ENCODE peak calls at places on chromosomes 3 and 15, in seven cellular contexts. X is right lobe of liver, H is GM12865, B is PC-3, C is cardiac fibroblast, T is BJ, G is HFFc6. K is an unnamed sample.

GRCh38 chr3:157606392-157607197 is 103.4 kb upstream of the VEPH1 start:
- DNase-seq in X (peak; percentile 61), H (peak; percentile 68), G (peak; percentile 66), B (peak; percentile 90), C (peak; percentile 77), T (no peak), K (peak; percentile 47)

GRCh38 chr3:42640771-42641370 is 12.6 kb upstream of the ZBTB47 start:
- DNase-seq in T (no peak), C (no peak), G (no peak), X (no peak), H (no peak), B (no peak), K (no peak)

GRCh38 chr3:127747751-127748521 is 74.4 kb downstream of the MGLL start:
- DNase-seq in C (peak; percentile 80), B (peak; percentile 92), T (peak; percentile 84), H (no peak), X (no peak), G (peak; percentile 97), K (no peak)

GRCh38 chr3:182621435-182622240 is 171.7 kb upstream of the ATP11B start:
- DNase-seq in C (no peak), G (no peak), B (peak; percentile 50), X (no peak), T (no peak), H (no peak), K (no peak)

GRCh38 chr3:99542771-99543518 is 95.4 kb upstream of the COL8A1 start:
- DNase-seq in T (no peak), C (no peak), X (no peak), H (peak; percentile 26), B (peak; percentile 87), G (no peak), K (no peak)

GRCh38 chr3:14822875-14823807 is 4.4 kb downstream of the FGD5 start:
- DNase-seq in H (no peak), G (no peak), X (no peak), T (no peak), B (no peak), C (peak; percentile 20), K (no peak)

GRCh38 chr15:73291441-73291840 is 77.3 kb downstream of the HCN4 start:
- DNase-seq in G (no peak), H (no peak), T (no peak), X (no peak), C (no peak), B (no peak), K (no peak)

GRCh38 chr15:90191795-90192494 is 9.2 kb upstream of the SEMA4B start:
- DNase-seq in B (no peak), C (peak; percentile 84), T (no peak), H (peak; percentile 81), X (peak; percentile 98), G (no peak), K (no peak)

GRCh38 chr3:151379083-151379734 is 5.3 kb downstream of the P2RY12 start:
- DNase-seq in G (no peak), X (no peak), B (peak; percentile 57), T (no peak), H (peak; percentile 47), C (peak; percentile 48), K (no peak)

GRCh38 chr3:120567370-120568197 is 28.6 kb upstream of the NDUFB4 start:
- DNase-seq in G (peak; percentile 69), C (peak; percentile 65), T (no peak), H (no peak), X (no peak), B (peak; percentile 70), K (no peak)

DNA sequence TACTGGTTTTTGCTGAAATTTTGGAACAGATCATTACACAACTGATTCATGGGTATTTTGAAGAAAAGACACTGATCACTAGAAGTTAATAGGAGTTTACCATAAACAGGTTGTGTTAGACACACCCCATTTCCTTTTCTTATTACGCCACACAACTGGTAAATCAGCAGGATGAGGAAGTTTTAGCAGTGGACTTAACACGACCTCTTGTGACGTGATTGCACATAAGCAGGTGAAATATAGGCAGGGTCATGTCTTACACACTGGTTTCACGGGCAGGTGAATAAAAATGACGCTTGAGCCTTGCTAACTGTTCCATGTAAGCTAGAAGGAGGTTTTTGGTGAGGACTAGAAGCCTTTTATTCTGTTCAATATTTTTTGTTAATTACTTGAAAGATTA is 27.1 kb upstream of the TPRG1 start:
- DNase-seq in T (no peak), C (peak; percentile 60), H (peak; percentile 22), X (no peak), G (no peak), B (peak; percentile 56), K (no peak)
- TF ChIP-seq CTCF in T (no peak), C (peak; percentile 19), H (peak; percentile 8), X (no peak), G (peak; percentile 33), B (peak; percentile 49), K (peak; percentile 42)

DNA sequence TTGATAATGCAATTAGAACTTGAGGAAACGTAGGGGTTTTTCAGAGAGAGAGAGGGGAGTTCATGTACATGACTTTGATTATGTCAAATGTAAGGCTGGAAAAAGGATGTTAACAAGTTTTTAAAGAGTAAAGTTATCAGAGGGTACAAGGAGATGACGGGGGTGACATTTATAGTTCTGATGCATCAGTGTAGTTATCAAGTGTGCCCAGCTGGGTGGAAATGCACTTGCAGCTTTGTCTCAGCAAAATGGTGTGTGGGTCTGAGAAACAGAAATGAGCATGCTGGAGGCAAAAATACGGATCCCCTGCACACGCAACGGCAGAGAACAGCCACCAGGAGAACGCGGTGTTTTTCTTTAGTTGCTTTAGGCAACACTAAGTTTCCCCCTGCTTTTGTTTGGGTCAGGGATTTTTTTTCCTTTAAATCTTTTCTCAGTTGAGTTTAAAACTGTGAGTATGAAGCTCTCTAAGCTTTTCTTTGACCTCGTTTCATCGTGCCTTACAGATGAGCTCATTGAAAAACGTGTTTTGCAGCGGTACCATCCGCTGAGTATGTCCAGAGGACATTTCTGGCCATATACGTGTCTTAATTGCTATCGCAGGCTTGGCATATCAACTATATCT is 205.4 kb downstream of the PDZRN3 start:
- DNase-seq in X (no peak), B (no peak), H (no peak), G (peak; percentile 90), T (peak; percentile 54), C (peak; percentile 42), K (no peak)
- TF ChIP-seq CTCF in X (no peak), B (no peak), H (no peak), G (peak; percentile 69), T (peak; percentile 46), C (peak; percentile 21), K (no peak)

DNA sequence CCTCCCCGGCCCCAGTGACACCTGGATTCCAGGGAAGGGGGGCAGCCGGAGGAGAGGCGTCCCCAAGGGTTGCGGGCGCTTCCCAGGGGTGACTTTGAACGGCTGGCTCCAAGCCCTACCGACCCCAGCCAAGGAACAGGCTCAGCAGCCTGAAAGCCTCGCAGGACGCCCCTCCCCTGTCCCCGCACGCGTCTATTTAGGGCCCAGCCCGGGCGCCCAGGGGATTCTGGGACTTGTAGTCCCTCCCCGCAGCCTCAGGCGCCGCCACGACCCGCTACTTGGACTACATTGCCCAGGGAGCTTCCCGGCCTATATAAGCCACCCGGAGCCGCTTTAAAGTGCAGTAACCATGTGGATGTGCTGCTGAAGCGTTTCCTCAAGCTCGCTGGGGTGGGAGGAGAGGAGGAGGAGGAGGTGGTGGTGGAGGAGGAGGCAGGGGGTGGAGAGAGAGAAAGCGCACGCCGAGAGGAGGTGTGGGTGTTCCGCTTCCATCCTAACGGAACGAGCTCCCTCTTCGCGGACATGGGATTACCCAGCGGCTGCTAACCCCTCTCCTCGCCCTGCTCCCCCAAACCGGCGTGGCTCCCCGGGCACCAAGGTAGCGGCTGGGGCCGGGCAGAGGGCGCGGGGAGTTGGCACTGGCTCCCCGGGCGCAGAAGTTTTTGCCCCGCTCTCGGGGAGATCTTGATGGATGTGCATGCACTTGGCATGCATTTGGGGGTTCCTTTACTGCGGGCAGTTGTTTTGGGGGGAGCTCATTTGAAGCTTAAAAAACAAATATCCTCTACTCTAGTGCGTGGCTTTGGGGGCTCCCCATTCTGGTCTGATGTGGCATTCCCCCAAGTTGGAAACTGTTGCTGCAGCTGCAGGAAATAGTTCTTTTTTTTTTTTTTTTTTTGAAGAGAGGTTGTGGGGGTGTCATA is at the start of gene ITPR1:
- DNase-seq in B (peak; percentile 99), X (peak; percentile 99), H (peak; percentile 99), G (peak; percentile 99), T (peak; percentile 87), C (peak; percentile 100), K (peak; percentile 94)
- TF ChIP-seq CTCF in B (no peak), X (peak; percentile 16), H (no peak), G (no peak), T (no peak), C (no peak), K (no peak)

GRCh38 chr3:197003461-197004385 is 25.9 kb downstream of the MELTF start:
- DNase-seq in B (peak; percentile 39), C (no peak), H (peak; percentile 42), G (no peak), T (no peak), X (no peak), K (no peak)
- TF ChIP-seq CTCF in B (no peak), C (no peak), H (no peak), G (no peak), T (no peak), X (no peak), K (no peak)

GRCh38 chr3:31448035-31448881 is 84.5 kb upstream of the STT3B start:
- DNase-seq in H (peak; percentile 83), X (peak; percentile 51), G (no peak), C (peak; percentile 47), T (no peak), B (peak; percentile 59), K (no peak)
- TF ChIP-seq CTCF in H (peak; percentile 78), X (peak; percentile 64), G (peak; percentile 78), C (peak; percentile 71), T (peak; percentile 56), B (peak; percentile 87), K (peak; percentile 21)

GRCh38 chr3:8755564-8756237 is 13.7 kb downstream of the OXTR start:
- DNase-seq in G (peak; percentile 53), T (no peak), H (no peak), C (no peak), X (no peak), B (peak; percentile 37), K (no peak)
- TF ChIP-seq CTCF in G (peak; percentile 77), T (peak; percentile 47), H (peak; percentile 30), C (peak; percentile 46), X (no peak), B (peak; percentile 67), K (peak; percentile 5)

DNA sequence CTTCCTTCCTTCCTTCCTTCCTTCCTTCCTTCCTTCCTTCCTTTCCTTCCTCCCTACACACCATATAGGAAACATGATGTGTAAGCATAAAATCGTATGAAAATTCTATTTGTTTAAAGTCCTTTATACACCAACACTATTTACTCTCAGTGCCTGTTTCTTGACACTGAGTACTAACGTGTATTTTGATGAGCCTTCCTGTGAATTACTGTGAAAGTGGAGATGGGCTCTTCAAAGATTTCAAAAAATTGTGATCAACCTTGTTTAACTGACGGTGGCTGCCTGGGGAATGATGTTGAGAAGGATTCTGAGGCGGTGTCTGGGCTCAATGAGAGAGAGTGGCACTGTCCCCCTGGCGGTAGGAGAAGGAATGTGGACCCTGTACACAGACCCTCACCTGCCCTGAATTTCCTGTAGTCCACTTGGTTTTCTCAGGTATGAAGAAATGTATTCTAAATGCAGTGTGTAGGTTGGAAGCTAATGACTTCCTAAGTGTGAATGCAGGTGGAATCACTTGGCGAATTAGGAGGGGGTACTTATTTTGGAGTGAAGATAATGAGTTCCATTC is 237.9 kb downstream of the GAP43 start:
- DNase-seq in H (peak; percentile 2), G (no peak), C (no peak), X (no peak), B (no peak), T (no peak), K (no peak)
- TF ChIP-seq CTCF in H (peak; percentile 23), G (peak; percentile 18), C (no peak), X (no peak), B (peak; percentile 49), T (no peak), K (no peak)